ENCODE peak calls at places on chromosome 21, in six cellular contexts. V is SK-N-SH, L is T follicular helper cell, A is right cardiac atrium, W is choroid plexus epithelial cell, T is H9. U is an unnamed sample.

GRCh38 chr21:25385912-25386474 is 221.3 kb downstream of the MRPL39 start:
- DNase-seq in V (peak; percentile 47), L (no peak), A (peak; percentile 44), W (peak; percentile 86), T (peak; percentile 46), U (no peak)

GRCh38 chr21:46667735-46668380 is 32.4 kb downstream of the PRMT2 start:
- DNase-seq in V (peak; percentile 80), L (no peak), A (peak; percentile 41), W (peak; percentile 73), T (peak; percentile 74), U (no peak)

GRCh38 chr21:36700295-36700960 is 1.5 kb downstream of the SIM2 start:
- DNase-seq in V (no peak), L (no peak), A (no peak), W (no peak), T (no peak), U (peak; percentile 22)

GRCh38 chr21:33364830-33365229 is 38.4 kb upstream of the IFNGR2 start:
- DNase-seq in V (no peak), L (no peak), A (no peak), W (no peak), T (no peak), U (no peak)

GRCh38 chr21:37659874-37660273 is 256.4 kb downstream of the KCNJ6 start:
- DNase-seq in V (no peak), L (no peak), A (no peak), W (no peak), T (no peak), U (no peak)

GRCh38 chr21:42105916-42106315 is 34.8 kb downstream of the UMODL1 start:
- DNase-seq in V (no peak), L (no peak), A (no peak), W (no peak), T (no peak), U (no peak)

GRCh38 chr21:45570826-45571601 is 28.8 kb upstream of the SLC19A1 start:
- DNase-seq in V (peak; percentile 86), L (no peak), A (peak; percentile 40), W (peak; percentile 81), T (peak; percentile 20), U (no peak)

GRCh38 chr21:37873655-37874054 is 42.6 kb downstream of the KCNJ6 start:
- DNase-seq in V (no peak), L (no peak), A (no peak), W (peak; percentile 38), T (no peak), U (no peak)

GRCh38 chr21:28228624-28228995 is 764.1 kb downstream of the LTN1 start:
- DNase-seq in V (no peak), L (no peak), A (no peak), W (no peak), T (no peak), U (no peak)

GRCh38 chr21:21860888-21861287 is 862.7 kb downstream of the NCAM2 start:
- DNase-seq in V (no peak), L (no peak), A (no peak), W (peak; percentile 66), T (no peak), U (no peak)

GRCh38 chr21:36783612-36784383 is 84.9 kb downstream of the SIM2 start:
- DNase-seq in V (no peak), L (no peak), A (no peak), W (peak; percentile 95), T (no peak), U (no peak)

GRCh38 chr21:15005391-15005790 is 59.4 kb downstream of the NRIP1 start:
- DNase-seq in V (no peak), L (no peak), A (peak; percentile 45), W (peak; percentile 71), T (peak; percentile 75), U (peak; percentile 76)

GRCh38 chr21:20882462-20883415 is 115.5 kb upstream of the NCAM2 start:
- DNase-seq in V (peak; percentile 16), L (no peak), A (peak; percentile 49), W (peak; percentile 71), T (peak; percentile 39), U (no peak)

GRCh38 chr21:36381841-36382589 is 3.2 kb upstream of the CHAF1B start:
- DNase-seq in V (no peak), L (no peak), A (no peak), W (no peak), T (no peak), U (no peak)

GRCh38 chr21:36639769-36640168 is 59.1 kb upstream of the SIM2 start:
- DNase-seq in V (no peak), L (no peak), A (no peak), W (no peak), T (no peak), U (no peak)

GRCh38 chr21:45836694-45837670 is 144.6 kb upstream of the COL6A1 start:
- DNase-seq in V (no peak), L (no peak), A (no peak), W (peak; percentile 39), T (peak; percentile 26), U (no peak)

GRCh38 chr21:45972716-45973474 is 8.7 kb upstream of the COL6A1 start:
- DNase-seq in V (peak; percentile 80), L (no peak), A (peak; percentile 95), W (peak; percentile 90), T (no peak), U (no peak)

GRCh38 chr21:37159053-37159776 is 86.2 kb downstream of the TTC3 start:
- DNase-seq in V (no peak), L (no peak), A (no peak), W (no peak), T (no peak), U (no peak)

GRCh38 chr21:23452384-23453083 is 2154.7 kb downstream of the MRPL39 start:
- DNase-seq in V (no peak), L (no peak), A (peak; percentile 20), W (no peak), T (peak; percentile 81), U (no peak)

GRCh38 chr21:43826623-43826974 is 37.2 kb downstream of the RRP1 start:
- DNase-seq in V (peak; percentile 14), L (no peak), A (no peak), W (no peak), T (no peak), U (no peak)

GRCh38 chr21:41631564-41632461 is 123.9 kb upstream of the TMPRSS2 start:
- DNase-seq in V (no peak), L (no peak), A (no peak), W (peak; percentile 39), T (no peak), U (no peak)

GRCh38 chr21:42079008-42079938 is 8.2 kb downstream of the UMODL1 start:
- DNase-seq in V (no peak), L (no peak), A (no peak), W (no peak), T (no peak), U (no peak)

GRCh38 chr21:25097648-25098047 is 509.6 kb downstream of the MRPL39 start:
- DNase-seq in V (no peak), L (no peak), A (no peak), W (no peak), T (no peak), U (no peak)

GRCh38 chr21:45845790-45846130 is 135.8 kb upstream of the COL6A1 start:
- DNase-seq in V (no peak), L (no peak), A (no peak), W (no peak), T (peak; percentile 9), U (no peak)

GRCh38 chr21:42515708-42516502 is 2.3 kb downstream of the SLC37A1 start:
- DNase-seq in V (no peak), L (no peak), A (no peak), W (no peak), T (no peak), U (no peak)

GRCh38 chr21:36548866-36549265 is 68.9 kb upstream of the CLDN14 start:
- DNase-seq in V (no peak), L (no peak), A (no peak), W (no peak), T (no peak), U (no peak)

GRCh38 chr21:39556176-39556575 is 56.6 kb upstream of the B3GALT5 start:
- DNase-seq in V (peak; percentile 53), L (no peak), A (no peak), W (no peak), T (peak; percentile 54), U (no peak)

GRCh38 chr21:43292866-43293142 is 124.0 kb downstream of the CRYAA start:
- DNase-seq in V (no peak), L (no peak), A (no peak), W (no peak), T (no peak), U (no peak)

GRCh38 chr21:36889401-36889800 is 77.1 kb downstream of the HLCS start:
- DNase-seq in V (no peak), L (no peak), A (peak; percentile 47), W (no peak), T (no peak), U (no peak)

U was measured in stimulated activated naive CD4-positive, alpha-beta T cell.